ENCODE peak calls at places on chromosomes 3 and 15, in nine cellular contexts. L, M, X, T, J, F, Q, K and I are unnamed samples.

GRCh38 chr15:74642724-74643367 is 27.2 kb downstream of the CLK3 start:
- DNase-seq in L (no peak), M (no peak), X (no peak), T (no peak), J (no peak), F (peak), Q (no peak), K (no peak), I (no peak)

GRCh38 chr3:12752803-12753202 is 6.3 kb downstream of the TMEM40 start:
- DNase-seq in L (no peak), M (no peak), X (no peak), T (no peak), J (peak), F (no peak), Q (no peak), K (no peak), I (no peak)

GRCh38 chr15:51846463-51847230 is 17.2 kb downstream of the TMOD3 start:
- DNase-seq in L (no peak), M (no peak), X (peak), T (no peak), J (no peak), F (no peak), Q (no peak), K (no peak), I (no peak)

GRCh38 chr3:87076951-87077350 is 86.0 kb upstream of the VGLL3 start:
- DNase-seq in L (no peak), M (no peak), X (peak), T (no peak), J (no peak), F (no peak), Q (no peak), K (no peak), I (no peak)

GRCh38 chr3:10281951-10282350 is 10.8 kb downstream of the GHRL start:
- DNase-seq in L (no peak), M (no peak), X (no peak), T (no peak), J (no peak), F (no peak), Q (peak), K (no peak), I (no peak)

GRCh38 chr15:80743189-80743833 is 35.9 kb upstream of the CEMIP start:
- DNase-seq in L (no peak), M (peak), X (no peak), T (no peak), J (no peak), F (no peak), Q (no peak), K (no peak), I (no peak)

GRCh38 chr3:129360224-129360623 is 68.2 kb downstream of the EFCAB12 start:
- DNase-seq in L (no peak), M (no peak), X (no peak), T (no peak), J (no peak), F (peak), Q (no peak), K (no peak), I (no peak)

GRCh38 chr15:63396546-63396939 is 14.9 kb upstream of the CA12 start:
- DNase-seq in L (no peak), M (peak), X (no peak), T (no peak), J (no peak), F (peak), Q (no peak), K (no peak), I (no peak)

GRCh38 chr15:62907275-62907674 is 135.3 kb upstream of the TPM1 start:
- DNase-seq in L (no peak), M (no peak), X (no peak), T (no peak), J (no peak), F (no peak), Q (no peak), K (no peak), I (no peak)

GRCh38 chr3:34012102-34012461 is 213.7 kb downstream of the PDCD6IP start:
- DNase-seq in L (no peak), M (no peak), X (peak), T (no peak), J (no peak), F (no peak), Q (no peak), K (no peak), I (no peak)

GRCh38 chr3:125186261-125186770 is 26.2 kb downstream of the SLC12A8 start:
- DNase-seq in L (peak), M (no peak), X (no peak), T (no peak), J (peak), F (peak), Q (no peak), K (no peak), I (no peak)

GRCh38 chr15:40454904-40455391 is 14.2 kb downstream of the BAHD1 start:
- DNase-seq in L (no peak), M (no peak), X (no peak), T (no peak), J (no peak), F (no peak), Q (no peak), K (no peak), I (no peak)

GRCh38 chr15:71357357-71357756 is 242.1 kb downstream of the THSD4 start:
- DNase-seq in L (no peak), M (peak), X (no peak), T (no peak), J (no peak), F (no peak), Q (no peak), K (no peak), I (no peak)

GRCh38 chr3:112699436-112699978 is 58.6 kb upstream of the CCDC80 start:
- DNase-seq in L (no peak), M (no peak), X (peak), T (no peak), J (no peak), F (no peak), Q (no peak), K (no peak), I (no peak)

GRCh38 chr3:11185564-11186317 is 31.4 kb downstream of the HRH1 start:
- DNase-seq in L (no peak), M (peak), X (peak), T (no peak), J (no peak), F (no peak), Q (no peak), K (no peak), I (peak)

GRCh38 chr3:138782748-138783147 is 52.0 kb downstream of the PIK3CB start:
- DNase-seq in L (no peak), M (no peak), X (no peak), T (no peak), J (no peak), F (no peak), Q (no peak), K (no peak), I (no peak)

GRCh38 chr3:59922226-59922625 is 872.4 kb upstream of the CFAP20DC start:
- DNase-seq in L (no peak), M (no peak), X (no peak), T (no peak), J (no peak), F (no peak), Q (no peak), K (no peak), I (no peak)

GRCh38 chr3:15638193-15638890 is 36.8 kb downstream of the BTD start:
- DNase-seq in L (no peak), M (no peak), X (no peak), T (no peak), J (no peak), F (no peak), Q (no peak), K (no peak), I (no peak)

GRCh38 chr15:63256433-63256884 is 20.9 kb upstream of the APH1B start:
- DNase-seq in L (no peak), M (no peak), X (peak), T (no peak), J (no peak), F (no peak), Q (no peak), K (no peak), I (no peak)

GRCh38 chr3:194579091-194579606 is 54.1 kb downstream of the TMEM44 start:
- DNase-seq in L (no peak), M (no peak), X (peak), T (no peak), J (no peak), F (no peak), Q (no peak), K (no peak), I (peak)

GRCh38 chr3:134344560-134344959 is 29.7 kb downstream of the AMOTL2 start:
- DNase-seq in L (no peak), M (no peak), X (no peak), T (no peak), J (no peak), F (no peak), Q (peak), K (no peak), I (peak)

GRCh38 chr3:157532529-157533297 is 29.5 kb upstream of the VEPH1 start:
- DNase-seq in L (peak), M (peak), X (peak), T (no peak), J (peak), F (peak), Q (no peak), K (no peak), I (no peak)

GRCh38 chr3:89227218-89227617 is 119.8 kb downstream of the EPHA3 start:
- DNase-seq in L (no peak), M (no peak), X (no peak), T (no peak), J (no peak), F (no peak), Q (no peak), K (no peak), I (no peak)

GRCh38 chr3:12574131-12574530 is 17.2 kb downstream of the MKRN2 start:
- DNase-seq in L (no peak), M (no peak), X (no peak), T (no peak), J (no peak), F (no peak), Q (no peak), K (no peak), I (no peak)

GRCh38 chr3:37025562-37026335 is 32.4 kb downstream of the MLH1 start:
- DNase-seq in L (no peak), M (no peak), X (no peak), T (no peak), J (no peak), F (no peak), Q (no peak), K (no peak), I (no peak)

GRCh38 chr3:55935241-55935640 is 448.1 kb upstream of the WNT5A start:
- DNase-seq in L (no peak), M (no peak), X (no peak), T (no peak), J (no peak), F (no peak), Q (no peak), K (no peak), I (no peak)